ENCODE peak calls at places on chromosomes 5 and 9, in nine cellular contexts. One of them, this sample, is unnamed.

GRCh38 chr5:134509308-134510040 is 16.0 kb upstream of the JADE2 start:
- DNase-seq in heart right ventricle: no peak
- DNase-seq in kidney: peak; percentile 80
- DNase-seq in foreskin melanocyte: peak; percentile 32
- DNase-seq in AG09309: no peak
- DNase-seq in astrocyte of the spinal cord: peak; percentile 50
- DNase-seq in activated CD4-positive, alpha-beta T cell treated with anti-CD3 and anti-CD28 coated beads, Interleukin-2, amount 50 U/mL, for 1 hour: no peak
- DNase-seq in T1000: no peak
- DNase-seq in left kidney: no peak
- DNase-seq in this sample: no peak

GRCh38 chr5:14685757-14686156 is 21.2 kb downstream of the OTULIN start:
- DNase-seq in activated CD4-positive, alpha-beta T cell treated with anti-CD3 and anti-CD28 coated beads, Interleukin-2, amount 50 U/mL, for 1 hour: peak; percentile 25
- DNase-seq in heart right ventricle: peak; percentile 41
- DNase-seq in left kidney: peak; percentile 81
- DNase-seq in foreskin melanocyte: peak; percentile 48
- DNase-seq in T1000: no peak
- DNase-seq in AG09309: no peak
- DNase-seq in kidney: no peak
- DNase-seq in astrocyte of the spinal cord: peak; percentile 69
- DNase-seq in this sample: no peak

GRCh38 chr9:6418764-6419163 is 5.8 kb downstream of the UHRF2 start:
- DNase-seq in heart right ventricle: no peak
- DNase-seq in kidney: no peak
- DNase-seq in T1000: no peak
- DNase-seq in activated CD4-positive, alpha-beta T cell treated with anti-CD3 and anti-CD28 coated beads, Interleukin-2, amount 50 U/mL, for 1 hour: no peak
- DNase-seq in AG09309: no peak
- DNase-seq in astrocyte of the spinal cord: no peak
- DNase-seq in left kidney: no peak
- DNase-seq in foreskin melanocyte: no peak
- DNase-seq in this sample: no peak

GRCh38 chr5:157172408-157172807 is 6.3 kb upstream of the GARIN3 start:
- DNase-seq in heart right ventricle: no peak
- DNase-seq in foreskin melanocyte: no peak
- DNase-seq in activated CD4-positive, alpha-beta T cell treated with anti-CD3 and anti-CD28 coated beads, Interleukin-2, amount 50 U/mL, for 1 hour: peak; percentile 65
- DNase-seq in astrocyte of the spinal cord: no peak
- DNase-seq in left kidney: no peak
- DNase-seq in T1000: no peak
- DNase-seq in AG09309: no peak
- DNase-seq in kidney: no peak
- DNase-seq in this sample: peak; percentile 4

GRCh38 chr9:15329539-15330109 is 22.6 kb upstream of the TTC39B start:
- DNase-seq in astrocyte of the spinal cord: no peak
- DNase-seq in AG09309: no peak
- DNase-seq in left kidney: no peak
- DNase-seq in T1000: no peak
- DNase-seq in foreskin melanocyte: no peak
- DNase-seq in heart right ventricle: no peak
- DNase-seq in activated CD4-positive, alpha-beta T cell treated with anti-CD3 and anti-CD28 coated beads, Interleukin-2, amount 50 U/mL, for 1 hour: no peak
- DNase-seq in kidney: no peak
- DNase-seq in this sample: no peak

GRCh38 chr5:127832057-127832456 is 128.9 kb downstream of the CCDC192 start:
- DNase-seq in foreskin melanocyte: no peak
- DNase-seq in T1000: no peak
- DNase-seq in heart right ventricle: no peak
- DNase-seq in activated CD4-positive, alpha-beta T cell treated with anti-CD3 and anti-CD28 coated beads, Interleukin-2, amount 50 U/mL, for 1 hour: no peak
- DNase-seq in astrocyte of the spinal cord: no peak
- DNase-seq in kidney: no peak
- DNase-seq in left kidney: no peak
- DNase-seq in AG09309: no peak
- DNase-seq in this sample: no peak

GRCh38 chr9:841371-842209 is at the start of gene DMRT1:
- DNase-seq in AG09309: no peak
- DNase-seq in heart right ventricle: no peak
- DNase-seq in T1000: no peak
- DNase-seq in left kidney: peak; percentile 80
- DNase-seq in astrocyte of the spinal cord: no peak
- DNase-seq in kidney: no peak
- DNase-seq in foreskin melanocyte: no peak
- DNase-seq in activated CD4-positive, alpha-beta T cell treated with anti-CD3 and anti-CD28 coated beads, Interleukin-2, amount 50 U/mL, for 1 hour: no peak
- DNase-seq in this sample: no peak

GRCh38 chr5:125205604-125206221 is 459.3 kb upstream of the ZNF608 start:
- DNase-seq in heart right ventricle: no peak
- DNase-seq in foreskin melanocyte: no peak
- DNase-seq in T1000: no peak
- DNase-seq in kidney: no peak
- DNase-seq in left kidney: no peak
- DNase-seq in AG09309: no peak
- DNase-seq in astrocyte of the spinal cord: no peak
- DNase-seq in activated CD4-positive, alpha-beta T cell treated with anti-CD3 and anti-CD28 coated beads, Interleukin-2, amount 50 U/mL, for 1 hour: no peak
- DNase-seq in this sample: no peak